ENCODE peak calls at places on chromosomes 2 and 18, in six cellular contexts. I, R, V, E, C and N are unnamed samples.

GRCh38 chr2:129231924-129232323 is 747.5 kb upstream of the RAB6C start:
- DNase-seq in I (no peak), R (no peak), V (no peak), E (no peak), C (peak), N (no peak)

GRCh38 chr18:78979682-78980278 is at the start of gene SALL3:
- DNase-seq in I (no peak), R (no peak), V (no peak), E (no peak), C (no peak), N (no peak)

GRCh38 chr18:9182852-9183399 is 46.3 kb downstream of the ANKRD12 start:
- DNase-seq in I (no peak), R (no peak), V (no peak), E (no peak), C (no peak), N (no peak)

GRCh38 chr2:22903616-22904015 is 481.4 kb upstream of the KLHL29 start:
- DNase-seq in I (no peak), R (no peak), V (no peak), E (no peak), C (no peak), N (no peak)

GRCh38 chr2:106037922-106038321 is 156.2 kb downstream of the UXS1 start:
- DNase-seq in I (no peak), R (no peak), V (no peak), E (no peak), C (no peak), N (no peak)

GRCh38 chr2:110903548-110903947 is 171.2 kb downstream of the ACOXL start:
- DNase-seq in I (peak), R (no peak), V (no peak), E (no peak), C (no peak), N (no peak)

GRCh38 chr2:46735108-46735691 is 180.4 kb downstream of the MCFD2 start:
- DNase-seq in I (no peak), R (no peak), V (no peak), E (no peak), C (no peak), N (no peak)

GRCh38 chr2:28639836-28640235 is 111.8 kb upstream of the PPP1CB start:
- DNase-seq in I (peak), R (no peak), V (no peak), E (no peak), C (no peak), N (no peak)